ENCODE peak calls at places on chromosomes 1 and 21, in eight cellular contexts. P is pulmonary artery endothelial cell; K is central memory CD4-positive, alpha-beta T cell; T is mucosa of gallbladder; D is WTC11; G is astrocyte of the spinal cord; W is mesenchymal stem cell; S is dorsolateral prefrontal cortex. Z is an unnamed sample.

GRCh38 chr1:84450916-84451315 is 28.1 kb upstream of the RPF1 start:
- DNase-seq in D (no peak), G (no peak), K (no peak), W (no peak), T (no peak), P (no peak), S (no peak), Z (no peak)

GRCh38 chr1:58409826-58410225 is 136.7 kb downstream of the OMA1 start:
- DNase-seq in K (no peak), T (no peak), D (no peak), G (peak), S (no peak), P (no peak), W (no peak), Z (no peak)

GRCh38 chr1:225903623-225904022 is 14.7 kb upstream of the LEFTY1 start:
- DNase-seq in D (no peak), S (no peak), T (no peak), K (no peak), G (no peak), P (no peak), W (no peak), Z (no peak)

GRCh38 chr1:246708166-246708565 is 16.0 kb upstream of the SCCPDH start:
- DNase-seq in T (no peak), S (no peak), G (no peak), D (no peak), K (no peak), W (no peak), P (no peak), Z (no peak)

GRCh38 chr1:14876747-14877146 is 276.8 kb upstream of the TMEM51 start:
- DNase-seq in K (no peak), S (no peak), T (no peak), W (no peak), G (no peak), P (no peak), D (no peak), Z (no peak)

GRCh38 chr21:14591277-14591876 is 45.3 kb upstream of the SAMSN1 start:
- DNase-seq in W (no peak), K (no peak), S (no peak), D (no peak), G (peak), P (no peak), T (no peak), Z (no peak)

GRCh38 chr1:201702936-201703335 is 126.0 kb upstream of the IPO9 start:
- DNase-seq in S (no peak), P (no peak), K (no peak), G (peak), D (peak), T (no peak), W (peak), Z (peak)

GRCh38 chr21:45888361-45889009 is 93.1 kb upstream of the COL6A1 start:
- DNase-seq in W (no peak), K (no peak), D (no peak), G (no peak), S (no peak), P (no peak), T (no peak), Z (no peak)

GRCh38 chr1:245873068-245873467 is 634.0 kb downstream of the SMYD3 start:
- DNase-seq in P (no peak), D (no peak), G (no peak), K (no peak), W (no peak), S (no peak), T (no peak), Z (no peak)

GRCh38 chr21:42537106-42537742 is 23.6 kb downstream of the SLC37A1 start:
- DNase-seq in T (no peak), K (no peak), W (peak), G (no peak), D (peak), S (no peak), P (no peak), Z (no peak)

GRCh38 chr1:156693858-156694562 is 11.4 kb downstream of the CRABP2 start:
- DNase-seq in S (no peak), W (no peak), G (no peak), D (no peak), T (no peak), K (no peak), P (no peak), Z (no peak)

GRCh38 chr1:224205438-224205840 is 22.4 kb downstream of the DEGS1 start:
- DNase-seq in G (peak), T (no peak), S (no peak), D (no peak), P (peak), K (no peak), W (peak), Z (peak)

GRCh38 chr1:116765962-116766361 is 11.7 kb downstream of the CD2 start:
- DNase-seq in T (no peak), S (no peak), D (no peak), G (no peak), K (no peak), W (no peak), P (no peak), Z (no peak)

GRCh38 chr1:36326499-36326898 is 3.1 kb upstream of the EVA1B start:
- DNase-seq in P (no peak), S (no peak), G (no peak), T (no peak), W (no peak), D (no peak), K (no peak), Z (peak)

GRCh38 chr1:227333423-227333822 is 15.1 kb upstream of the CDC42BPA start:
- DNase-seq in S (no peak), T (no peak), W (no peak), P (no peak), D (no peak), G (no peak), K (no peak), Z (no peak)

GRCh38 chr1:2783069-2783434 is 18.4 kb downstream of the TTC34 start:
- DNase-seq in K (no peak), D (no peak), G (no peak), S (no peak), W (no peak), T (no peak), P (no peak), Z (no peak)

GRCh38 chr21:35025206-35026152 is 23.6 kb downstream of the RUNX1 start:
- DNase-seq in T (no peak), P (no peak), W (no peak), K (no peak), S (no peak), G (no peak), D (no peak), Z (no peak)

GRCh38 chr21:32886339-32886738 is 114.8 kb upstream of the PAXBP1 start:
- DNase-seq in G (no peak), K (peak), D (no peak), S (no peak), W (no peak), P (no peak), T (no peak), Z (no peak)

GRCh38 chr1:202656057-202656456 is 54.2 kb downstream of the SYT2 start:
- DNase-seq in W (peak), G (no peak), D (peak), S (no peak), P (no peak), T (no peak), K (no peak), Z (no peak)

GRCh38 chr1:116666090-116666489 is 1.4 kb downstream of the IGSF3 start:
- DNase-seq in T (peak), D (no peak), G (no peak), K (no peak), W (peak), P (no peak), S (no peak), Z (no peak)

GRCh38 chr1:40796939-40797667 is 13.5 kb downstream of the KCNQ4 start:
- DNase-seq in G (no peak), W (no peak), D (no peak), K (no peak), S (no peak), P (no peak), T (peak), Z (no peak)

GRCh38 chr1:34176830-34177613 is at the start of gene C1orf94:
- DNase-seq in P (no peak), G (no peak), K (no peak), W (no peak), T (no peak), S (peak), D (peak), Z (no peak)

GRCh38 chr1:172399369-172400072 is 21.0 kb upstream of the C1orf105 start:
- DNase-seq in P (peak), K (peak), T (peak), W (peak), G (peak), D (no peak), S (peak), Z (peak)

GRCh38 chr1:24322636-24323177 is 3.5 kb downstream of the GRHL3 start:
- DNase-seq in D (no peak), G (no peak), K (no peak), P (no peak), S (no peak), W (no peak), T (no peak), Z (no peak)

GRCh38 chr1:216014046-216014445 is 409.2 kb downstream of the USH2A start:
- DNase-seq in S (no peak), W (no peak), K (no peak), D (no peak), P (no peak), G (no peak), T (no peak), Z (no peak)

GRCh38 chr1:12078938-12079861 is 16.1 kb downstream of the TNFRSF8 start:
- DNase-seq in W (peak), K (no peak), P (no peak), D (peak), T (no peak), S (no peak), G (peak), Z (peak)

GRCh38 chr1:50047916-50048694 is 24.4 kb upstream of the AGBL4 start:
- DNase-seq in T (no peak), P (no peak), S (peak), W (no peak), G (no peak), K (no peak), D (peak), Z (no peak)

GRCh38 chr1:180953791-180954721 is 41.4 kb downstream of the KIAA1614 start:
- DNase-seq in G (peak), S (peak), D (peak), W (peak), K (peak), T (peak), P (no peak), Z (no peak)

GRCh38 chr1:200624679-200625335 is 4.3 kb upstream of the KIF14 start:
- DNase-seq in T (no peak), S (no peak), P (no peak), K (no peak), W (no peak), D (no peak), G (no peak), Z (no peak)

Z was measured in NCI-H1105 treated with DMSO at 0.1 percent for 48 hours.